ENCODE peak calls at places on chromosome 9, in six cellular contexts. R is M059J, F is left ventricle myocardium inferior, A is left cardiac atrium, M is GM03348, G is SHP77. I is an unnamed sample.

GRCh38 chr9:14106699-14107098 is 207.2 kb downstream of the NFIB start:
- DNase-seq in M (no peak), A (no peak), F (no peak), R (no peak), G (no peak), I (no peak)

GRCh38 chr9:87547665-87548064 is 50.0 kb downstream of the DAPK1 start:
- DNase-seq in M (no peak), F (no peak), R (peak; percentile 90), G (no peak), A (no peak), I (no peak)

GRCh38 chr9:17843236-17843635 is 264.4 kb downstream of the SH3GL2 start:
- DNase-seq in R (no peak), M (no peak), G (no peak), F (no peak), A (no peak), I (no peak)

GRCh38 chr9:111375817-111376564 is 46.0 kb upstream of the OR2K2 start:
- DNase-seq in G (no peak), R (no peak), A (no peak), M (no peak), F (no peak), I (no peak)

GRCh38 chr9:34600908-34601307 is 11.0 kb downstream of the RPP25L start:
- DNase-seq in F (no peak), G (no peak), M (no peak), A (no peak), R (no peak), I (no peak)

GRCh38 chr9:21903380-21903965 is 90.7 kb downstream of the CDKN2A start:
- DNase-seq in A (no peak), M (no peak), F (no peak), R (no peak), G (no peak), I (no peak)

GRCh38 chr9:24832307-24832706 is 286.6 kb upstream of the IZUMO3 start:
- DNase-seq in A (no peak), M (no peak), R (no peak), G (no peak), F (no peak), I (no peak)

GRCh38 chr9:74755999-74756398 is 131.7 kb downstream of the TRPM6 start:
- DNase-seq in A (no peak), M (no peak), F (no peak), R (no peak), G (no peak), I (no peak)

GRCh38 chr9:93093081-93093448 is 3.0 kb upstream of the CARD19 start:
- DNase-seq in A (no peak), G (no peak), M (no peak), F (no peak), R (no peak), I (no peak)

GRCh38 chr9:94703488-94704140 is 22.9 kb upstream of the AOPEP start:
- DNase-seq in A (no peak), R (no peak), F (no peak), M (no peak), G (no peak), I (no peak)

GRCh38 chr9:8531831-8532230 is 732.3 kb upstream of the DMAC1 start:
- DNase-seq in A (no peak), M (no peak), R (no peak), F (no peak), G (no peak), I (no peak)

I was measured in anterior cingulate cortex.